ENCODE peak calls at places on chromosome 19, in six cellular contexts. G is heart left ventricle, V is neural progenitor cell, L is tibial nerve, T is transverse colon, I is breast epithelium. A is an unnamed sample.

GRCh38 chr19:54160182-54160811 is 776 bp upstream of the LENG1 start:
- DNase-seq in G (no peak), V (peak; percentile 59), L (no peak), T (no peak), I (no peak), A (peak; percentile 61)

GRCh38 chr19:55451522-55452380 is 8.7 kb upstream of the SHISA7 start:
- DNase-seq in G (no peak), V (peak; percentile 72), L (no peak), T (no peak), I (no peak), A (no peak)

GRCh38 chr19:55188620-55189019 is 8.5 kb upstream of the SYT5 start:
- DNase-seq in G (no peak), V (no peak), L (no peak), T (no peak), I (no peak), A (no peak)

GRCh38 chr19:12833747-12834417 is 497 bp downstream of the RTBDN start:
- DNase-seq in G (no peak), V (peak; percentile 81), L (no peak), T (peak; percentile 19), I (no peak), A (peak; percentile 56)

GRCh38 chr19:9986787-9987281 is 23.5 kb downstream of the COL5A3 start:
- DNase-seq in G (peak; percentile 70), V (peak; percentile 69), L (no peak), T (peak; percentile 13), I (peak; percentile 32), A (no peak)

GRCh38 chr19:43634877-43635560 is 4.6 kb downstream of the CADM4 start:
- DNase-seq in G (no peak), V (peak; percentile 86), L (no peak), T (no peak), I (peak; percentile 21), A (peak; percentile 63)

GRCh38 chr19:40191836-40192646 is 815 bp downstream of the MAP3K10 start:
- DNase-seq in G (peak; percentile 42), V (peak; percentile 89), L (no peak), T (peak; percentile 37), I (no peak), A (peak; percentile 55)

GRCh38 chr19:43132696-43133095 is 50.2 kb upstream of the PSG2 start:
- DNase-seq in G (no peak), V (no peak), L (no peak), T (no peak), I (no peak), A (no peak)

GRCh38 chr19:10669246-10669645 is 15.1 kb downstream of the ILF3 start:
- DNase-seq in G (no peak), V (no peak), L (no peak), T (no peak), I (no peak), A (no peak)

GRCh38 chr19:23346696-23347095 is 48.6 kb downstream of the ZNF91 start:
- DNase-seq in G (no peak), V (no peak), L (no peak), T (no peak), I (no peak), A (no peak)

GRCh38 chr19:18416778-18417249 is 2.4 kb upstream of the SSBP4 start:
- DNase-seq in G (peak; percentile 95), V (peak; percentile 92), L (peak; percentile 92), T (peak; percentile 81), I (peak; percentile 83), A (peak; percentile 94)

GRCh38 chr19:1634242-1634937 is 18.0 kb downstream of the TCF3 start:
- DNase-seq in G (no peak), V (no peak), L (no peak), T (no peak), I (no peak), A (no peak)

GRCh38 chr19:3983936-3984583 is 1.2 kb downstream of the EEF2 start:
- DNase-seq in G (peak; percentile 20), V (no peak), L (no peak), T (peak; percentile 70), I (peak; percentile 47), A (peak; percentile 57)

GRCh38 chr19:33902802-33903488 is 106.3 kb downstream of the KCTD15 start:
- DNase-seq in G (no peak), V (no peak), L (no peak), T (no peak), I (no peak), A (no peak)

GRCh38 chr19:16381756-16382401 is 57.3 kb downstream of the KLF2 start:
- DNase-seq in G (peak; percentile 85), V (no peak), L (peak; percentile 82), T (peak; percentile 45), I (peak; percentile 39), A (no peak)

GRCh38 chr19:27738569-27739193 is 1474.3 kb downstream of the UQCRFS1 start:
- DNase-seq in G (no peak), V (no peak), L (no peak), T (no peak), I (peak; percentile 10), A (no peak)

GRCh38 chr19:37505958-37506386 is 767 bp upstream of the ZNF793 start:
- DNase-seq in G (no peak), V (no peak), L (no peak), T (no peak), I (no peak), A (peak; percentile 6)

GRCh38 chr19:17023805-17024204 is 2.8 kb downstream of the CPAMD8 start:
- DNase-seq in G (no peak), V (no peak), L (no peak), T (no peak), I (no peak), A (no peak)

GRCh38 chr19:20151617-20152145 is 15.3 kb upstream of the ZNF486 start:
- DNase-seq in G (no peak), V (peak; percentile 69), L (no peak), T (no peak), I (no peak), A (no peak)

GRCh38 chr19:862529-863304 is 3.3 kb downstream of the CFD start:
- DNase-seq in G (no peak), V (peak; percentile 88), L (peak; percentile 68), T (peak; percentile 76), I (peak; percentile 67), A (peak; percentile 65)

GRCh38 chr19:42176990-42177685 is 40.3 kb downstream of the DEDD2 start:
- DNase-seq in G (peak; percentile 71), V (peak; percentile 96), L (peak; percentile 26), T (peak; percentile 66), I (peak; percentile 42), A (peak; percentile 91)

GRCh38 chr19:15113245-15114152 is 6.3 kb downstream of the SYDE1 start:
- DNase-seq in G (no peak), V (no peak), L (no peak), T (no peak), I (no peak), A (no peak)

GRCh38 chr19:6947745-6948144 is 60.4 kb downstream of the ADGRE1 start:
- DNase-seq in G (no peak), V (no peak), L (no peak), T (no peak), I (no peak), A (no peak)

GRCh38 chr19:39846678-39847486 is 703 bp upstream of the FBL start:
- DNase-seq in G (no peak), V (peak; percentile 16), L (no peak), T (peak; percentile 21), I (no peak), A (peak; percentile 35)

GRCh38 chr19:5136060-5136855 is 167.3 kb downstream of the KDM4B start:
- DNase-seq in G (no peak), V (no peak), L (no peak), T (no peak), I (no peak), A (no peak)

GRCh38 chr19:38684862-38685665 is 37.6 kb downstream of the ACTN4 start:
- DNase-seq in G (no peak), V (peak; percentile 21), L (no peak), T (no peak), I (no peak), A (no peak)

GRCh38 chr19:38690146-38690545 is 42.7 kb downstream of the ACTN4 start:
- DNase-seq in G (no peak), V (no peak), L (no peak), T (no peak), I (no peak), A (no peak)

GRCh38 chr19:38685666-38686529 is 38.4 kb downstream of the ACTN4 start:
- DNase-seq in G (no peak), V (peak; percentile 80), L (no peak), T (no peak), I (no peak), A (peak; percentile 65)

GRCh38 chr19:38686530-38686888 is 39.1 kb downstream of the ACTN4 start:
- DNase-seq in G (no peak), V (no peak), L (no peak), T (peak; percentile 37), I (no peak), A (no peak)

DNA sequence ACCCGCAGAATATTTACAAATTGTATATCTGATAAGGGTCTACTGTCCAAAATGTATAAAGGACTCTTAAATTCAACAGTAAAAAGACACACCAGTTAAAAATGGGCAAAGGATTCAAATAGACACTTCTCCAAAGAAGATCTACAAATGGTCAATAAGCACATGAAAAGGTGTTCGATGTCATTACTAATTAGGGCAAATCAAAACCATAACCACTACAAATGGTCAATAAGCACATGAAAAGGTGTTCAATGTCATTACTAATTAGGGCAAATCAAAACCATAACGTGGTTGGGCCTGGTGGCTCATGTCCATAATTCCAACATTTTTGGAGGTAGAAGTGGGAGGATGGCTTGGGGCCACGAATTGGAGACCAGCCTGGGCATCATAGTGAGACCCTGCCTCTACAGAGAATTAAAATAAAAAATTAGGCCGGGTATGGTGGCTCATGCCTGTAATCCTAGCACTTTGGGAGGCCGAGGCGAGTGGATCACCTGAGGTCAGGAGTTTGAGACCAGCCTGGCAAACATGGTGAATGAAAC is 40.5 kb downstream of the ACTN4 start:
- DNase-seq in G (no peak), V (no peak), L (no peak), T (no peak), I (no peak), A (no peak)
- H3K4me1 ChIP-seq in G (peaks cover 68% of the 10 kb centered on the region), V (peaks cover 50% of the 10 kb centered on the region), L (peaks cover 99% of the 10 kb centered on the region), T (peaks cover 70% of the 10 kb centered on the region), I (peaks cover 33% of the 10 kb centered on the region), A (peaks cover 61% of the 10 kb centered on the region)

GRCh38 chr19:21422244-21422643 is 25.3 kb downstream of the ZNF493 start:
- DNase-seq in G (no peak), V (no peak), L (no peak), T (no peak), I (no peak), A (no peak)
- H3K9me3 ChIP-seq in G (peaks cover 29% of the 10 kb centered on the region), V (peaks cover 74% of the 10 kb centered on the region), L (peaks cover 81% of the 10 kb centered on the region), T (peaks cover 83% of the 10 kb centered on the region), I (peaks cover 79% of the 10 kb centered on the region), A (peaks cover 60% of the 10 kb centered on the region)

GRCh38 chr19:35404879-35405622 is 34.2 kb downstream of the GPR42 start:
- DNase-seq in G (no peak), V (peak; percentile 39), L (no peak), T (peak; percentile 51), I (peak; percentile 30), A (peak; percentile 62)
- TF ChIP-seq CTCF in G (no peak), V (no peak), L (no peak), T (no peak), I (no peak), A (no peak)

GRCh38 chr19:45100797-45101196 is 7.8 kb downstream of the PPP1R37 start:
- DNase-seq in G (no peak), V (no peak), L (no peak), T (no peak), I (no peak), A (peak; percentile 51)

GRCh38 chr19:45098521-45099464 is 5.8 kb downstream of the PPP1R37 start:
- DNase-seq in G (peak; percentile 37), V (no peak), L (no peak), T (no peak), I (no peak), A (no peak)

GRCh38 chr19:45101796-45102195 is 8.8 kb downstream of the PPP1R37 start:
- DNase-seq in G (no peak), V (no peak), L (no peak), T (no peak), I (no peak), A (no peak)

GRCh38 chr19:45099465-45100201 is 6.7 kb downstream of the PPP1R37 start:
- DNase-seq in G (no peak), V (peak; percentile 73), L (no peak), T (no peak), I (no peak), A (peak; percentile 59)

GRCh38 chr19:45100202-45100600 is 7.2 kb downstream of the PPP1R37 start:
- DNase-seq in G (no peak), V (no peak), L (no peak), T (no peak), I (no peak), A (no peak)
- H3K4me1 ChIP-seq in G (peaks cover 68% of the 10 kb centered on the region), V (peaks cover 36% of the 10 kb centered on the region), L (peaks cover 91% of the 10 kb centered on the region), T (peaks cover 25% of the 10 kb centered on the region), I (peaks cover 22% of the 10 kb centered on the region), A (peaks cover 82% of the 10 kb centered on the region)